ENCODE peak calls at places on chromosomes 1 and 21, in five cellular contexts. O, B, N, Z and Q are unnamed samples.

GRCh38 chr1:42430286-42430685 is 25.5 kb downstream of the ZMYND12 start:
- DNase-seq in B (no peak), O (no peak), Z (no peak), N (no peak), Q (no peak)

GRCh38 chr21:44927587-44928461 is 7.1 kb upstream of the ITGB2 start:
- DNase-seq in O (no peak), Z (no peak), B (no peak), N (no peak), Q (no peak)

GRCh38 chr1:3266870-3267549 is 187.5 kb upstream of the ARHGEF16 start:
- DNase-seq in O (no peak), N (no peak), Z (no peak), B (no peak), Q (no peak)

GRCh38 chr1:8113257-8114220 is 87.4 kb upstream of the ERRFI1 start:
- DNase-seq in N (no peak), B (no peak), Z (peak; percentile 81), O (no peak), Q (no peak)

GRCh38 chr1:11684070-11684469 is 3.1 kb upstream of the MAD2L2 start:
- DNase-seq in O (no peak), Z (no peak), N (no peak), B (no peak), Q (no peak)

GRCh38 chr1:1629430-1630190 is 2.4 kb upstream of the MMP23B start:
- DNase-seq in Z (no peak), O (no peak), N (no peak), B (peak; percentile 76), Q (no peak)

GRCh38 chr1:14499312-14500040 is 99.0 kb upstream of the KAZN start:
- DNase-seq in O (no peak), N (no peak), Z (no peak), B (no peak), Q (no peak)

GRCh38 chr1:94812985-94813384 is 7.2 kb upstream of the SLC44A3 start:
- DNase-seq in B (no peak), Z (no peak), N (no peak), O (no peak), Q (no peak)

GRCh38 chr1:3494321-3495308 is 40.1 kb downstream of the ARHGEF16 start:
- DNase-seq in Z (no peak), B (no peak), N (no peak), O (no peak), Q (no peak)

GRCh38 chr21:32456497-32456918 is 44.0 kb downstream of the EVA1C start:
- DNase-seq in B (no peak), Z (peak; percentile 56), N (no peak), O (no peak), Q (peak; percentile 24)

DNA sequence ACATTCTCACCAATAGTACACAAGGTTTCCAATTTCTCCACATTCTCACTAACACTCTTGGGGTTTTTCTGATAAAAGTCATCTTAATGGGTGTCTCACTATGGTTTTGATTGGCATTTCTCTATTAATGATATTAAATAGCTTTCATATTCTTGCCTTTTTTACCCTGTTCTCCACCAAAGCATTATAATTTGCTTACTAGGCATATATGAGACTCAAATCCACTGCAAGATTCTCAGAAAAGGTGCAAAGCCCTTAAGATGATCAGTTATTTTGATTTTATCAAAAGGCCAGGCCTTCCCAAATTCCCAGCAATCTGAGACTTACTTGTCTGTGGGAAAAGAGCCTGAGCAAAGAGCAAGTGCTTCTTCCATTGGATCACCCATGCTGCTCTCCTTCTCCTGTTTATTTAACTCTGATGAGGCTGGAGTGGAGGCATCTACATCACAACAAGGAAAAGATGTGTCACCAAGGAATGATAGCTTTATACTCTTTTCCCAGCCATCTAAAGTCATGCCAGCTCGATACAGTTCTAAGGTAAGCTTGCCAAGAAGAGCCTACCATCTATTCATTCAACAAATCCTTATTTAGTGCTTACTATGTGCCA is 24.6 kb downstream of the CLSPN start:
- DNase-seq in Z (no peak), O (no peak), B (peak; percentile 6), N (no peak), Q (no peak)
- H3K36me3 ChIP-seq in Z (no peaks in the 10 kb centered on the region), O (no peaks in the 10 kb centered on the region), B (peaks cover 19% of the 10 kb centered on the region), N (peaks cover 30% of the 10 kb centered on the region), Q (no peaks in the 10 kb centered on the region)

DNA sequence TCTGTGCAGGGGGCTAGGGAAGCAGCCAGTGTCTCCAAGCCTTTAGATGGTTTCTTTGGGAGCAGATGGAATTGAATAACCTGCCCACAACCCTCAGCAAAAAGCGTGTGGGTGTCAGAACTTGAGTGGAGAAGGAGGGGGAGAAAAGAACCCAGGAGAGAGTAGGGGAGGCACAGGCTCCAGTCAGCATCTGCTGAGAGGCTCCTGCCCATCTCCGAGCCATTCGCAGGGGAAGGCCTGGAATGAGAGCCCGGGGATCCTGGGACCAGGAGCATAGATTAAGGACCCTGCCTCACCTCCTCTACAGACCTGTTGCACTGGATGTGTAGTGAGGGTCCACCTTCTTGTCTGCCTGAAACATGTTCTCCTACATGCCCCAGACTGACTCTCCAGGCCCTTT is 16.3 kb downstream of the TMEM81 start:
- DNase-seq in Z (no peak), O (no peak), B (no peak), N (no peak), Q (no peak)
- H3K4me1 ChIP-seq in Z (no peaks in the 10 kb centered on the region), O (no peaks in the 10 kb centered on the region), B (no peaks in the 10 kb centered on the region), N (no peaks in the 10 kb centered on the region), Q (no peaks in the 10 kb centered on the region)

DNA sequence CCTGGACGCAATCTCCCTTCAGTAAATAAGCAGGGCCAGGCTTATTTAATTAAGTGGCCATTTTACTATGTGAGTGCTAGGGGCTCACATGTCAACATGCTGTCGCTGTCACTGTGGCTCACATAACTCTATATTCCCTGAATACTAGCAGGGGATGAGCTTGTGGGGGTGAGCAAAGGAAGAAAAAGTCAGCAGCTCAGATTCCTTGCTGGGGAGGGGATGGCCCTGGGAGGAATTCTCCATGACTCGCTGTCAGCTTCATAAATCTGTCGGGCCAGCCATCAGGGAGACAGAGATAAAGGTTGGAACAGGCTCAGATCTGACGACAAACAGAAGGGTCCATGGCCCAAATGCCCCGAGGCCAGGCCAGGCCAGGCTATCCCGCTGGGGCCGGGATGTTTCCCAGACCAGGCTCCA is 26.0 kb upstream of the PLEKHG5 start:
- DNase-seq in N (no peak), Z (no peak), B (no peak), O (no peak), Q (no peak)
- TF ChIP-seq POLR2AphosphoS5 in N (no peak), Z (no peak), B (no peak), O (no peak), Q (no peak)

DNA sequence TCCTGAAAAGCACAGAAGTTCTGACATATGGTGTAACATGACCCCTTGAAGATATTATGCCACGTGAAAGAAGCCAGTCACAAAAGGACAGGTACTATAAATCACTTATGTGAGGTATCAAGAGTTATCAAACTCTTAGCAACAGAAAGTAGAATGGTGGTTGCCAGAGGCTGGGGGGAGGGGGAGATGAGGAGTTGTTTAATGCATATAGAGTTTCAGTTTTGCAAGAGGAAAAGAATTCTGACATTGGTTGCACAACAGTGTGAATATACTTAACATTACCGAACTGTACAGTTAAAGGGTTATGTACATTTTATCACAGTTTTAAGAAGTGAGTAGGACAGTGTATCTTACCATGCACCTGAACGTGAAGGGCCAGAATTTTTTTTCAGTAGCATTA is 80.0 kb downstream of the USP25 start:
- DNase-seq in Z (no peak), B (no peak), O (no peak), N (no peak), Q (no peak)
- H3K36me3 ChIP-seq in Z (peaks cover 5% of the 10 kb centered on the region), B (no peaks in the 10 kb centered on the region), O (peaks cover 44% of the 10 kb centered on the region), N (no peaks in the 10 kb centered on the region), Q (no peaks in the 10 kb centered on the region)

GRCh38 chr21:34807881-34808568 is 139.2 kb downstream of the CLIC6 start:
- DNase-seq in Z (peak; percentile 78), N (peak; percentile 82), O (peak; percentile 41), B (no peak), Q (no peak)
- H3K4me1 ChIP-seq in Z (peaks cover 37% of the 10 kb centered on the region), N (peaks cover 83% of the 10 kb centered on the region), O (peaks cover 64% of the 10 kb centered on the region), B (no peaks in the 10 kb centered on the region), Q (no peaks in the 10 kb centered on the region)

GRCh38 chr1:27615346-27616004 is 11.5 kb upstream of the AHDC1 start:
- DNase-seq in N (no peak), B (no peak), Z (no peak), O (no peak), Q (no peak)
- TF ChIP-seq POLR2AphosphoS5 in N (no peak), B (no peak), Z (no peak), O (no peak), Q (no peak)

GRCh38 chr1:169121146-169121923 is 14.8 kb downstream of the ATP1B1 start:
- DNase-seq in Z (no peak), N (no peak), O (no peak), B (no peak), Q (no peak)
- H3K36me3 ChIP-seq in Z (no peaks in the 10 kb centered on the region), N (peaks cover 36% of the 10 kb centered on the region), O (peaks cover 52% of the 10 kb centered on the region), B (peaks cover 8% of the 10 kb centered on the region), Q (no peaks in the 10 kb centered on the region)